ENCODE peak calls at places on chromosomes 3 and 15, in eight cellular contexts. P is SJSA1; K is right lobe of liver; D is WERI-Rb-1; Q is CD8-positive, alpha-beta memory T cell; V is stomach; R is neuronal stem cell; F is pancreas. E is an unnamed sample. For H3K9me3 and H3K27me3, the result is how much of the 10 kb centered on the place peaks cover.

GRCh38 chr15:32979710-32980109 is 214.8 kb downstream of the FMN1 start:
- DNase-seq in P (peak), K (no peak), D (no peak), Q (no peak), V (no peak), R (no peak), F (no peak), E (no peak)

GRCh38 chr3:197178998-197179397 is 119.4 kb downstream of the DLG1 start:
- DNase-seq in P (no peak), K (no peak), D (no peak), Q (no peak), V (no peak), R (no peak), F (no peak), E (no peak)

GRCh38 chr3:141458937-141459510 is 27.8 kb upstream of the RASA2 start:
- DNase-seq in P (no peak), K (no peak), D (no peak), Q (no peak), V (no peak), R (no peak), F (no peak), E (no peak)

GRCh38 chr15:70792171-70792573 is 28.8 kb upstream of the UACA start:
- DNase-seq in P (no peak), K (no peak), D (no peak), Q (no peak), V (no peak), R (no peak), F (no peak), E (no peak)

GRCh38 chr3:49006591-49007067 is 562 bp upstream of the WDR6 start:
- DNase-seq in P (no peak), K (no peak), D (no peak), Q (no peak), V (no peak), R (no peak), F (peak), E (no peak)

GRCh38 chr3:2823016-2823415 is 287.2 kb downstream of the IL5RA start:
- DNase-seq in P (no peak), K (no peak), D (no peak), Q (no peak), V (no peak), R (no peak), F (no peak), E (no peak)

GRCh38 chr3:150235799-150236198 is 172.3 kb upstream of the TSC22D2 start:
- DNase-seq in P (peak), K (no peak), D (no peak), Q (no peak), V (no peak), R (no peak), F (no peak), E (no peak)

GRCh38 chr3:1987983-1988382 is 110.7 kb upstream of the CNTN4 start:
- DNase-seq in P (no peak), K (no peak), D (peak), Q (no peak), V (no peak), R (peak), F (peak), E (peak)

GRCh38 chr3:66236281-66236680 is 15.5 kb downstream of the SLC25A26 start:
- DNase-seq in P (no peak), K (no peak), D (no peak), Q (no peak), V (no peak), R (no peak), F (no peak), E (no peak)

GRCh38 chr15:66497502-66498455 is at the start of gene SNAPC5:
- DNase-seq in P (peak), K (peak), D (peak), Q (peak), V (peak), R (peak), F (peak), E (peak)

GRCh38 chr3:71724584-71725278 is 471 bp downstream of the EIF4E3 start:
- DNase-seq in P (peak), K (peak), D (peak), Q (peak), V (peak), R (peak), F (peak), E (peak)

GRCh38 chr3:60812544-60812943 is 438.7 kb downstream of the FHIT start:
- DNase-seq in P (no peak), K (no peak), D (no peak), Q (no peak), V (no peak), R (no peak), F (no peak), E (no peak)

GRCh38 chr3:72482589-72483249 is 365.5 kb downstream of the SHQ1 start:
- DNase-seq in P (peak), K (peak), D (no peak), Q (peak), V (peak), R (no peak), F (peak), E (no peak)

GRCh38 chr3:172287811-172288477 is 160.3 kb downstream of the GHSR start:
- DNase-seq in P (no peak), K (no peak), D (no peak), Q (no peak), V (no peak), R (no peak), F (no peak), E (no peak)

GRCh38 chr3:123685780-123686179 is 100.9 kb upstream of the HACD2 start:
- DNase-seq in P (no peak), K (no peak), D (no peak), Q (no peak), V (no peak), R (no peak), F (no peak), E (no peak)

GRCh38 chr3:98761656-98762229 is 1.4 kb upstream of the ST3GAL6 start:
- DNase-seq in P (no peak), K (no peak), D (no peak), Q (no peak), V (no peak), R (no peak), F (no peak), E (no peak)

DNA sequence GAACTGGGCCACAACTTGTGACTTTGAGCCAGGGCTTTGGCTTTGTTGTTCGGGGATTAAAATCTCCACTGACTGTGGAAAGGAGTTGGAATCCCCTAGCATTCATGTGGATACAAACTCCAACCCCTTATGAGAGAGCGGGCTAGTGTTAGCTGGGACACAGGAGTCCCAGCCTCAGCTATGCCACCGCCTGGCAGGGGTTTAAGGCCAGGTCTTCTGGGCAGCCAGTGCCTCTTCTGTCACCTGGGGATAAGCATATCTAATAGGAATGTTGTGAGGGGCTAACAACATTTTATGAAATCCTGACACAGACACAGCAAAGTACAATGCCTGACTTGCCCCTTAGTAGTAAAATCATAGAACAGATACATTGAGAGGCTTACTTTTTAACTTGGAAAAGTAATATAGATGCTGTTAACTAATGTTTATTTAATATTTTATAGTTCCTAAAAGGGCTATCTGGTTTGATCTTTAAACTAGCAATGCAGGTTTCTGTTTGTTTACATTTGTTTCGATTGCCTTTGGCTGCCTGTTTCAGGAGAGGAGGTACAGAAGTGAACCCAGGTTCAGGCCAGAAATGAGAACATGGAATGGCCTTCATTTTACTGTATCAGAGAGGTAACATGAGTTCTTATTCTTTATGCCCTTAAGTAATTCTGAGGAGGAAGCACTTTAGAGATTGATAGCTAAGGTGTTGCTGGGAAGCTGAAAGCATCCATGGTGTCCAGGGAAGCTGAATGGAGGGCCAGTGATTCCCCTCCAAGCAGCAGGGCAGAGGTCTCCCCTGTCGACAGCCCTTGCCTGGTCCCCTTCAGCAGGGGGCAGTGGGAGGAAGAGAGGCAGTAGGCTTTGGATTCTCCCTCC is 8.7 kb downstream of the GPR160 start:
- DNase-seq in P (no peak), K (no peak), D (no peak), Q (no peak), V (no peak), R (no peak), F (no peak), E (no peak)
- H3K4me3 ChIP-seq in P (no peak), K (no peak), D (no peak), Q (no peak), V (no peak), R (no peak), F (no peak), E (no peak)

GRCh38 chr15:95698971-95699370 is 631.5 kb upstream of the NR2F2 start:
- DNase-seq in P (no peak), K (no peak), D (no peak), Q (no peak), V (no peak), R (no peak), F (no peak), E (no peak)

GRCh38 chr15:95701410-95701809 is 629.1 kb upstream of the NR2F2 start:
- DNase-seq in P (no peak), K (no peak), D (no peak), Q (no peak), V (no peak), R (no peak), F (no peak), E (no peak)

GRCh38 chr15:95693917-95694316 is 636.6 kb upstream of the NR2F2 start:
- DNase-seq in P (no peak), K (no peak), D (no peak), Q (no peak), V (no peak), R (no peak), F (no peak), E (no peak)

GRCh38 chr15:95699578-95699977 is 630.9 kb upstream of the NR2F2 start:
- DNase-seq in P (no peak), K (no peak), D (no peak), Q (no peak), V (no peak), R (no peak), F (no peak), E (no peak)

DNA sequence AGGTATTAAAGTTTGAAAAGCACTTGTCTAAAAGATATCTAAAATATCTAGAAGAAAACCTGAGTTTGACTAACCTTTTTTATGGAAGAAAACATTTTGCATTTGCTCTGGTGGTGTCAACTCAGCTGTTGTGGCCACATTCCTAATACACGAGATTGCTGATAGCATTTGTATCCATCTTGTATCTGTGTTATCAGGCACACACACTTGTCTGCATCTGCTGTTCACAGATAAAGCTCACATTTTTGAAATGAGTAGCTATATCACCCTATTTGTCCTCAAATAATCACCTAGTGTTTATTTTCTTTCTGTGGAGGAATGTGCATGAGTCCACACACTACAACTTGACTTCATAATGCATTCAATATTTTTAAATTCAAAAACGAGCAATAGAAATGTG is 632.3 kb upstream of the NR2F2 start:
- DNase-seq in P (no peak), K (no peak), D (no peak), Q (no peak), V (no peak), R (no peak), F (no peak), E (no peak)
- H3K9me3 ChIP-seq in P (under half), K (under half), D (under half), Q (under half), V (under half), R (under half), F (under half), E (under half)

GRCh38 chr15:45126535-45127158 is 3.0 kb downstream of the DUOXA1 start:
- DNase-seq in P (no peak), K (no peak), D (peak), Q (peak), V (peak), R (no peak), F (no peak), E (peak)
- H3K27me3 ChIP-seq in P (half or more), K (under half), D (under half), Q (under half), V (half or more), R (under half), F (under half), E (under half)

DNA sequence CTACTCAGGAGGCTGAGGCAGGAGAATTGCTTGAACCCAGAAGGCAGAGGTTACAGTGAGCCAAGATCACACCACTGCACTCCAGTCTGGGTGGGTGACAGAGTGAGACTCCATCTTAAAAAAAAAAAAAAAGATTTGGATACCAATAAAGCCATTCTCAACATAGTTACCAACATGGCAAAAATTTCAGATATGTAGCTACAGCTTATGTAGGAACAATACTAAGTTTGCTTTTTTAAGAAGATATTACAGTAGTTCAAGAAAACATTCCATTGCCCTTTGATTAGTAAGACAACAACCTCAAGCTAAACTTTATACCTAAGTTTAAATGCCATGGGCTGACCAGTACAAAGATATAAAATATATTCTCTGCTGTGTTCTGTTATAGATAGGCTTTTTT is 34.4 kb downstream of the ZNF106 start:
- DNase-seq in P (no peak), K (no peak), D (no peak), Q (no peak), V (no peak), R (no peak), F (no peak), E (no peak)
- H3K4me3 ChIP-seq in P (no peak), K (no peak), D (no peak), Q (no peak), V (peak), R (no peak), F (no peak), E (no peak)

GRCh38 chr15:86555114-86555513 is 475.4 kb downstream of the AGBL1 start:
- DNase-seq in P (no peak), K (no peak), D (no peak), Q (no peak), V (no peak), R (no peak), F (no peak), E (no peak)

GRCh38 chr15:86558252-86558651 is 478.6 kb downstream of the AGBL1 start:
- DNase-seq in P (no peak), K (no peak), D (no peak), Q (no peak), V (no peak), R (no peak), F (no peak), E (no peak)

GRCh38 chr15:86553116-86553515 is 473.4 kb downstream of the AGBL1 start:
- DNase-seq in P (no peak), K (no peak), D (no peak), Q (no peak), V (no peak), R (no peak), F (no peak), E (no peak)

GRCh38 chr15:86555939-86556725 is 476.5 kb downstream of the AGBL1 start:
- DNase-seq in P (no peak), K (no peak), D (no peak), Q (no peak), V (no peak), R (no peak), F (no peak), E (no peak)

DNA sequence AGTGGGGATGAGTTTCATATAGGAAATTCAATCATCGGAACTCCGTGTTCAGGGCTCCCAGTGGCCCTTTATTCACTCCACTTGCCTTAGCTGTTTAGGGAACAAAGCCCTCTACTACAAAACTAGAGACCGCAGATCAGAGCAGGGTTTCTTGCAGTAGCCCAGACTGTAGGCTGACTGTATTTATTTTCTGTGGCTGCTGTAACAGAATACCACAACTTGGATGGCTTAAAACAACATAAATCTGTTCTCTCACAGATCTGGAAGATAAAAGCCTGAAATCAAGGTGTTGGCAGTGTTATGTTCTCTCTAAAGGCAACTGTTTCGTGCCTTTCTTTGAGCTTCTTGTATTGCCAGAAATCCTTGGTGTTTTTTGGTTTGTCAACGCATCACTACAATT is 479.0 kb downstream of the AGBL1 start:
- DNase-seq in P (no peak), K (no peak), D (no peak), Q (no peak), V (no peak), R (no peak), F (no peak), E (no peak)
- H3K9me3 ChIP-seq in P (under half), K (under half), D (under half), Q (under half), V (under half), R (under half), F (under half), E (under half)